ENCODE peak calls at places on chromosomes 13 and 19, in nine cellular contexts. Q is SK-N-SH, O is stomach, A is tibial nerve, T is transverse colon, Y is A549, J is GM12878, I is sigmoid colon, N is esophagus muscularis mucosa. W is an unnamed sample.

GRCh38 chr19:16520986-16521624 is 21.1 kb downstream of the CHERP start:
- DNase-seq in T (no peak), Y (no peak), N (no peak), O (no peak), I (no peak), A (no peak), J (no peak), Q (peak), W (no peak)

GRCh38 chr19:3175761-3176714 is 2.5 kb upstream of the S1PR4 start:
- DNase-seq in Q (no peak), J (peak), N (no peak), T (peak), Y (peak), O (peak), A (no peak), I (no peak), W (no peak)

GRCh38 chr13:107099661-107100060 is 531.7 kb upstream of the ARGLU1 start:
- DNase-seq in N (no peak), T (no peak), I (no peak), Y (no peak), O (no peak), A (no peak), J (no peak), Q (no peak), W (no peak)

GRCh38 chr19:6273701-6274601 is 5.8 kb downstream of the MLLT1 start:
- DNase-seq in I (peak), J (no peak), O (peak), Y (no peak), Q (peak), T (peak), N (peak), A (peak), W (peak)

GRCh38 chr13:101649490-101650126 is 197.1 kb downstream of the ITGBL1 start:
- DNase-seq in T (no peak), J (no peak), Y (peak), I (no peak), Q (no peak), A (no peak), O (no peak), N (no peak), W (no peak)

GRCh38 chr13:108534728-108535127 is 94.7 kb upstream of the MYO16 start:
- DNase-seq in Q (no peak), J (no peak), O (no peak), I (no peak), N (no peak), A (no peak), Y (no peak), T (no peak), W (no peak)

GRCh38 chr13:66262330-66262729 is 967.8 kb downstream of the PCDH9 start:
- DNase-seq in T (no peak), I (no peak), O (no peak), N (no peak), Y (no peak), Q (no peak), A (no peak), J (no peak), W (no peak)

GRCh38 chr13:113220877-113221276 is 11.5 kb downstream of the CUL4A start:
- DNase-seq in Q (peak), O (no peak), J (no peak), A (no peak), Y (peak), I (no peak), N (no peak), T (no peak), W (no peak)

GRCh38 chr19:8194528-8195275 is 14.5 kb upstream of the CERS4 start:
- DNase-seq in J (no peak), T (peak), O (peak), I (no peak), N (no peak), A (no peak), Y (no peak), Q (no peak), W (no peak)

GRCh38 chr19:54077334-54077733 is 3.8 kb downstream of the TARM1 start:
- DNase-seq in N (no peak), Y (no peak), T (no peak), Q (no peak), A (no peak), O (no peak), I (no peak), J (no peak), W (no peak)

GRCh38 chr13:94308808-94309207 is 170.7 kb downstream of the DCT start:
- DNase-seq in Q (no peak), N (no peak), Y (no peak), J (no peak), O (no peak), A (no peak), I (no peak), T (no peak), W (no peak)

GRCh38 chr19:42366676-42367075 is 23.4 kb downstream of the CNFN start:
- DNase-seq in Q (no peak), I (no peak), O (no peak), Y (no peak), A (no peak), J (no peak), T (no peak), N (no peak), W (no peak)

GRCh38 chr13:19981685-19982238 is 23.2 kb downstream of the ZMYM2 start:
- DNase-seq in Y (no peak), T (no peak), I (no peak), Q (no peak), A (no peak), J (no peak), N (no peak), O (no peak), W (no peak)

GRCh38 chr13:103812558-103812957 is 746.3 kb upstream of the SLC10A2 start:
- DNase-seq in N (no peak), T (no peak), Q (peak), Y (no peak), J (no peak), A (no peak), I (no peak), O (no peak), W (no peak)

GRCh38 chr13:30486230-30487074 is 20.7 kb upstream of the HMGB1 start:
- DNase-seq in T (peak), I (no peak), J (no peak), A (no peak), Y (no peak), N (no peak), O (peak), Q (no peak), W (no peak)

DNA sequence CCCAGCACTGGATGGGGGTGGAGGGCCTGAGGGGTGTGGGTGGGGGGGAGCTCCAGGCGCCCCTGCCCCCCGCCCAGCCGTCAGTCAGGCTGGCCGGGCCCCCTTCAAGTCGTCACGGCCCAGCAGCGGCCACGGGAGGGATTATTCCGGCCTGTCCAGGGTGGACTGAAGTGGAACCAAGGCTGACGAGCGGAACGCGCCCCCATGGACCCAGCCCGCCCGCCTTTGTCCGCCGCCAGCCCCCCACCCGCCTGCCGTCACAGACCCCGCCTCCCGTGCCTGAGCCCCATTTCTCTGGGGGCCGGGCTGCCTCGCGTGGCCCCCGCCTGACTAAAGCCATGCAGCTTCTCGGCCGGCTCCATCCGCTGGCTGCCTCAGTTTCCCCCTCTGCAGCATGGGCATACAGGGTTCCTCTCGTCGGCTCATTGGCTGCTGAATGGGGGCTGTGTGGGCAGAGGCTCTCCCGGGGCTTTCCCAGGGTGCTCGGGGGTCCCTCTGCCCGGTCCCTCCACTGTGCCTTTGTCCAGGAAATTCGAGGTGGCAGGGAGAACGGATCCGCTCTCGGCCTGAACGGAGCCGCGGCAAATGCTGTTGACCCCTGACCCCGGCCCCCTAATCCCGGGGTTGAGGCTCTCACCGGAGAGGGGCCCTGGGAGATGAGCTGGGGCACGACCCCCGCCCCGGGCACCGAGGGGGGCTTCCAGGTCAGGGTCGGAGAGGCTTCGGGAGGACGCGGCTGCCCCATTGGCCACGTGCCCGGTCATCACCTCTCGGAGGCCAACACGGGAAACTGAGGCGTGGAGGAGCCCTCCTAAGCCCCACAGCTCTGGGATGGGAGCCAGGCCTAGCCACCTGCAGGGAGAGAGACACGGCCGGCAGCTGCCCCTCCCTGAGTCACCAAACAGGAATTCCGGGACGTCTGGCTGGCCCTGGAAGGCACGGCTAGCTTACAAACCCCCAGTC is 27.3 kb downstream of the EFNA2 start:
- DNase-seq in T (peak), N (no peak), O (no peak), Y (peak), I (no peak), A (no peak), J (no peak), Q (no peak), W (no peak)
- TF ChIP-seq EP300 in T (no peak), N (no peak), O (no peak), Y (no peak), I (no peak), A (no peak), J (no peak), Q (no peak), W (no peak)

GRCh38 chr19:30449191-30449590 is 77.0 kb downstream of the ZNF536 start:
- DNase-seq in I (no peak), Y (no peak), N (no peak), J (no peak), Q (no peak), A (no peak), O (no peak), T (no peak), W (no peak)

GRCh38 chr19:30450101-30450500 is 77.9 kb downstream of the ZNF536 start:
- DNase-seq in N (no peak), I (peak), O (no peak), Q (peak), T (peak), Y (no peak), A (no peak), J (no peak), W (peak)

GRCh38 chr19:30449673-30450072 is 77.5 kb downstream of the ZNF536 start:
- DNase-seq in O (no peak), Y (no peak), Q (peak), J (no peak), N (no peak), I (no peak), A (no peak), T (no peak), W (no peak)

GRCh38 chr19:30448386-30449130 is 76.4 kb downstream of the ZNF536 start:
- DNase-seq in A (no peak), J (no peak), Y (no peak), T (no peak), N (no peak), Q (no peak), O (no peak), I (no peak), W (no peak)

DNA sequence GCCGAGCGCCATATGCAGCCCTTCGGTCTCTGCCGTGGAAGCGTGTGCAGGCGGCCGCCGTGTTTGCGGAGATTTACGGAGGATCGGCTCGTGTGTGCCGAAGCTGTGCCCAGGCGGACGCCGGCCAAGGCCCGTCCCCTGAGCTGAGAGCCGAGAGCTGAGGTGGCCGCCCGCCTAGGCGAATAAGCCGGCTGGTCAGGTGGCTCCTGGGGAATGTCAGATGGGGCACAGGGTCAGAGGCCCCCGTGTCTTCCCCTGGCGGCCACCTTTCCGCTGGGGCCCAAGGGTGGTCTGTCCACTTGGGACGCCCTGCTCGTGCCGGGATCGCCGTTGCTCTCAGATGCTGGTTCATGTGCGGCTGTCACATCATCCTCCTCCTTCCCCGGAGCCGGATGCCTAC is 78.8 kb downstream of the ZNF536 start:
- DNase-seq in A (no peak), T (no peak), Y (no peak), Q (no peak), N (no peak), J (no peak), O (no peak), I (no peak), W (peak)
- TF ChIP-seq EP300 in A (no peak), T (no peak), Y (no peak), Q (no peak), N (no peak), J (no peak), O (no peak), I (no peak), W (no peak)

DNA sequence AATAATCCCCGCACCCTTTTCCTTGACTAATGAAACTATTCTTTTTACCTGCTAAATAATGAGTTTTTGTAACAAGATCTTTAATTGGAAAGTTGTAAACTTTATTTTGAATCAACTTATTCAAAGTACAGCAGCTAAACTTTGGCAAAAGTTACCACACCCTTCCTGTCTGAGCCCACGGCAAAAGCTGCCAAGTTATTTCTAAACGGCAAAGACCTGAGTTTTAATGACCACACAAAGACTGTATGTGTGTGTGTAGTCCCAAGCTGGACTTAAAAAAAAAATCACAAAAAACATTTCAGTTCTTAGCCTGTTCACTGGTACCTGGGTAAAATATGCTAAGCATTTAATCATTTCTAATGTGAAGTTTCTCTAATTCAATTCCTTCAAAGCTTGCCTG is 60.7 kb downstream of the ZAR1L start:
- DNase-seq in Q (no peak), T (no peak), I (no peak), J (no peak), A (no peak), Y (no peak), O (no peak), N (no peak), W (no peak)
- TF ChIP-seq EP300 in Q (no peak), T (no peak), I (no peak), J (no peak), A (no peak), Y (no peak), O (no peak), N (no peak), W (no peak)

DNA sequence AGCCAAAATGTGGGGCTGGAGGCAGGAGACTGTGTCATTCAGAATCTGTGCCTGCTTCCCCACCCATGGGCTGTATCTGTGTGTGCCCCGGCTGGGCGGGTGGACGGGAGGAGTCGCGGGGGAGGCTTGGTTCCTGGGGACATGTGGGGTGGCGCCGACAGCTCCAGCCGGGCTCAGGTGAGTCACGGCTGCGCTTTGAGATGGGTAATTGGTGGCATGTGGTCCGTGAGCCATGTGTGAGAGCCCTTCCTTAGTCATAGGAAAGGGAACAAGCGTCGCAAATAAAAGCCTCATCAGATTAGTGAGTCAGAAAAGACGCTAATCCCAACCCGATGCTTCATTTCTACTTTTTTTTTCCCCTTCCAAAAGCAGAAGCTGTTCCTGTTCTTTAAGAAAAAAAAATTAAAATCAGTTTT is 118.6 kb upstream of the ZNF536 start:
- DNase-seq in I (no peak), Q (peak), O (no peak), J (no peak), Y (no peak), A (no peak), N (no peak), T (no peak), W (no peak)
- TF ChIP-seq EP300 in I (no peak), Q (no peak), O (no peak), J (no peak), Y (no peak), A (no peak), N (no peak), T (no peak), W (no peak)

GRCh38 chr13:42246541-42246940 is 25.4 kb upstream of the AKAP11 start:
- DNase-seq in J (no peak), T (no peak), Y (no peak), O (no peak), A (no peak), I (no peak), N (no peak), Q (no peak), W (no peak)
- TF ChIP-seq EP300 in J (no peak), T (no peak), Y (no peak), O (no peak), A (no peak), I (no peak), N (no peak), Q (no peak), W (no peak)

DNA sequence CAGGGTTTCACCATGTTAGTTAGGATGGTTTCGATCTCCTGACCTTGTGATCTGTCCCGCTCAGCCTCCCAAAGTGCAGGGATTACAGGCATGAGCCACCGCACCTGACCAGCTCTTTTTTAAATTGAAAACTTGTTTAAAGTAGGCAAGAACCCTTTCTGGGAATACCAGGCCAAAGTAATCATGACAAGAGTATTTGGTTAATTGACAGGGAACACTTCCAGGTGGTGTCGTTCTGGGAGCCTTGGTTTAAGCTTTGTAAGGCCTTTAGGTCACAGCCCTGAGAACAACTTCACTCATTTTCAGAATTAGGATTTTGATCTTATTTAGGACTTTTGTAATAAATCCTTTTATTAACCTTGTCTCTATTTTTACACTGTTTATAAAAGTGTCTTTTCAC is 115.2 kb downstream of the LMO7 start:
- DNase-seq in T (no peak), O (no peak), Q (no peak), A (no peak), I (no peak), Y (no peak), N (no peak), J (no peak), W (no peak)
- TF ChIP-seq EP300 in T (no peak), O (no peak), Q (no peak), A (no peak), I (no peak), Y (no peak), N (no peak), J (no peak), W (no peak)

GRCh38 chr13:80341098-80341701 is at the start of gene SPRY2:
- DNase-seq in Q (peak), O (peak), T (peak), J (no peak), Y (peak), N (peak), I (peak), A (peak), W (peak)
- TF ChIP-seq EP300 in Q (peak), O (no peak), T (no peak), J (peak), Y (no peak), N (no peak), I (no peak), A (no peak), W (no peak)

DNA sequence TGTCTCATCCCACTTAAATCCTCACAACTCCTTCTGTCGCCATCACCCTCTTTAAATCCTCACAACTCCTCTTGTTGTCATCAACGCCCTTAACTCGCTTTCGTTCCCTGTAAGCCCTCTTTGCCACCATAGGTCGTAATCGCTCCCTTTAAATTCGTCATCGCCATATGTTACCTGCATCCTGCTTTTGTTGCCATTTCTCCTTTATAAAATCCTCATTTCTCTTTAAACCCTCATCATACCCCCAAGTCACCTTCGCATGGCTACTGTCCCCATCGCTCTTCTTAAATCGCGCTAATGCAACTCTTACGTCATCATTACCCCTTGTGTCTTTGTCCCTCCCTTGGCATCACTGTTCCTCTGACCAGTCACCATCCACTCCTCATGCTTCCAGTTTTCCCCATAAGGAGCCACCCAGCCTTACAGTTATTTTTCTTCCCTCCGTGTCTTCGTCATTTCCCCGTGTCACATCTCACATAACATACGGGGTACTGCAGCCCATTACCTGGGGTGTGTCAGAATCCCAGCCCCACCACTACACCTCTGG is 539 bp downstream of the PLD3 start:
- DNase-seq in N (no peak), Y (peak), A (no peak), Q (peak), T (no peak), I (no peak), J (no peak), O (no peak), W (no peak)
- TF ChIP-seq EP300 in N (no peak), Y (no peak), A (no peak), Q (no peak), T (no peak), I (no peak), J (no peak), O (no peak), W (no peak)